ENCODE peak calls at places on chromosome 2, in six cellular contexts. E is AG10803; L is B cell; B is ACHN; F is stimulated activated CD8-positive, alpha-beta memory T cell treated with anti-CD3 and anti-CD28 coated beads, Interleukin-2, amount 100 ng/mL, for 48 hours; O is activated T-cell treated with anti-CD3 and anti-CD28 coated beads for 1 hour. H is an unnamed sample.

GRCh38 chr2:68287580-68288441 is 31.9 kb downstream of the CNRIP1 start:
- DNase-seq in O (no peak), F (no peak), B (no peak), L (no peak), E (peak), H (no peak)

GRCh38 chr2:62149708-62150107 is 46.2 kb upstream of the B3GNT2 start:
- DNase-seq in B (peak), E (peak), L (no peak), F (no peak), O (no peak), H (no peak)

GRCh38 chr2:31327505-31327904 is 87.0 kb downstream of the XDH start:
- DNase-seq in O (no peak), B (no peak), F (no peak), L (no peak), E (no peak), H (no peak)

GRCh38 chr2:14614011-14614410 is 18.5 kb upstream of the LRATD1 start:
- DNase-seq in O (no peak), E (peak), F (no peak), B (no peak), L (no peak), H (no peak)

GRCh38 chr2:109209412-109209811 is 80.4 kb downstream of the SH3RF3 start:
- DNase-seq in B (peak), E (peak), L (no peak), F (no peak), O (no peak), H (no peak)

GRCh38 chr2:204977914-204978313 is 432.6 kb downstream of the PARD3B start:
- DNase-seq in L (no peak), B (no peak), F (no peak), O (no peak), E (no peak), H (no peak)

GRCh38 chr2:12965540-12966269 is 249.0 kb downstream of the TRIB2 start:
- DNase-seq in F (no peak), B (peak), E (peak), O (no peak), L (no peak), H (no peak)

GRCh38 chr2:37573406-37573805 is 98.0 kb downstream of the CDC42EP3 start:
- DNase-seq in B (no peak), F (no peak), O (no peak), L (no peak), E (peak), H (no peak)

GRCh38 chr2:189407944-189408209 is 33.4 kb upstream of the WDR75 start:
- DNase-seq in B (no peak), F (no peak), L (no peak), E (no peak), O (no peak), H (no peak)

GRCh38 chr2:186036862-186037449 is 298.4 kb downstream of the FSIP2 start:
- DNase-seq in B (no peak), O (no peak), F (no peak), E (no peak), L (no peak), H (no peak)